ENCODE peak calls at places on chromosomes 11 and 22, in nine cellular contexts. N, C, M, K, T, J, L, F and A are unnamed samples.

GRCh38 chr11:19625438-19625837 is 87.2 kb upstream of the NAV2 start:
- DNase-seq in N (no peak), C (no peak), M (no peak), K (no peak), T (no peak), J (no peak), L (no peak), F (no peak), A (no peak)

GRCh38 chr11:128487978-128488377 is 99.4 kb downstream of the ETS1 start:
- DNase-seq in N (no peak), C (no peak), M (no peak), K (no peak), T (no peak), J (no peak), L (no peak), F (no peak), A (no peak)

GRCh38 chr11:70551323-70552166 is 153.2 kb downstream of the CTTN start:
- DNase-seq in N (no peak), C (no peak), M (no peak), K (peak; percentile 86), T (no peak), J (peak; percentile 24), L (no peak), F (no peak), A (no peak)

GRCh38 chr22:46539169-46539568 is 1.7 kb upstream of the CELSR1 start:
- DNase-seq in N (no peak), C (no peak), M (no peak), K (no peak), T (no peak), J (no peak), L (no peak), F (no peak), A (no peak)

GRCh38 chr11:416051-416756 is 1.4 kb upstream of the SIGIRR start:
- DNase-seq in N (no peak), C (no peak), M (no peak), K (no peak), T (no peak), J (no peak), L (no peak), F (no peak), A (no peak)

GRCh38 chr11:19827399-19828135 is 114.9 kb downstream of the NAV2 start:
- DNase-seq in N (no peak), C (no peak), M (no peak), K (no peak), T (peak; percentile 19), J (no peak), L (no peak), F (no peak), A (no peak)

GRCh38 chr11:121418625-121419114 is 33.4 kb upstream of the SORL1 start:
- DNase-seq in N (no peak), C (peak; percentile 41), M (no peak), K (peak; percentile 4), T (no peak), J (no peak), L (peak; percentile 54), F (no peak), A (no peak)

GRCh38 chr11:122025757-122026156 is 90.3 kb downstream of the BLID start:
- DNase-seq in N (no peak), C (no peak), M (no peak), K (no peak), T (no peak), J (no peak), L (no peak), F (no peak), A (no peak)

GRCh38 chr11:28836285-28837081 is 728.3 kb downstream of the METTL15 start:
- DNase-seq in N (no peak), C (no peak), M (no peak), K (peak; percentile 95), T (peak; percentile 97), J (peak; percentile 99), L (no peak), F (peak; percentile 97), A (peak; percentile 99)

GRCh38 chr22:41676134-41676533 is 12.5 kb downstream of the SNU13 start:
- DNase-seq in N (no peak), C (no peak), M (no peak), K (no peak), T (no peak), J (no peak), L (no peak), F (no peak), A (no peak)

GRCh38 chr11:95680169-95680929 is 109.2 kb downstream of the FAM76B start:
- DNase-seq in N (no peak), C (no peak), M (no peak), K (peak; percentile 81), T (peak; percentile 83), J (peak; percentile 91), L (no peak), F (peak; percentile 61), A (no peak)

GRCh38 chr11:72773291-72773690 is 20.6 kb downstream of the STARD10 start:
- DNase-seq in N (no peak), C (no peak), M (no peak), K (peak; percentile 90), T (peak; percentile 85), J (peak; percentile 86), L (no peak), F (peak; percentile 91), A (no peak)

GRCh38 chr11:11071483-11071882 is 213.6 kb upstream of the ZBED5 start:
- DNase-seq in N (no peak), C (no peak), M (no peak), K (no peak), T (no peak), J (no peak), L (no peak), F (no peak), A (no peak)

GRCh38 chr11:118434553-118435232 is 1.6 kb upstream of the KMT2A start:
- DNase-seq in N (no peak), C (peak; percentile 28), M (peak; percentile 68), K (peak; percentile 70), T (peak; percentile 36), J (no peak), L (peak; percentile 25), F (no peak), A (no peak)

GRCh38 chr11:8826145-8826786 is 84.7 kb upstream of the AKIP1 start:
- DNase-seq in N (no peak), C (no peak), M (no peak), K (peak; percentile 42), T (peak; percentile 75), J (peak; percentile 68), L (no peak), F (peak; percentile 82), A (no peak)

GRCh38 chr11:57568330-57568766 is 876 bp upstream of the UBE2L6 start:
- DNase-seq in N (peak; percentile 46), C (no peak), M (peak; percentile 89), K (no peak), T (peak; percentile 68), J (peak; percentile 68), L (no peak), F (peak; percentile 60), A (no peak)

GRCh38 chr11:67437082-67437821 is at the start of gene PTPRCAP:
- DNase-seq in N (no peak), C (peak; percentile 76), M (no peak), K (no peak), T (no peak), J (no peak), L (peak; percentile 74), F (no peak), A (no peak)

GRCh38 chr22:46918197-46918596 is 155.7 kb downstream of the TBC1D22A start:
- DNase-seq in N (no peak), C (no peak), M (no peak), K (no peak), T (no peak), J (no peak), L (no peak), F (no peak), A (no peak)

GRCh38 chr11:72673284-72673942 is 809 bp downstream of the PDE2A start:
- DNase-seq in N (no peak), C (no peak), M (no peak), K (peak; percentile 58), T (no peak), J (no peak), L (no peak), F (no peak), A (no peak)

GRCh38 chr22:45155050-45155840 is 8.5 kb upstream of the NUP50 start:
- DNase-seq in N (no peak), C (no peak), M (no peak), K (no peak), T (peak; percentile 16), J (peak; percentile 91), L (no peak), F (no peak), A (no peak)

GRCh38 chr11:43969543-43969942 is 27.1 kb downstream of the C11orf96 start:
- DNase-seq in N (no peak), C (no peak), M (no peak), K (no peak), T (peak; percentile 16), J (no peak), L (no peak), F (peak; percentile 32), A (no peak)

GRCh38 chr11:61626580-61627380 is 45.9 kb upstream of the SYT7 start:
- DNase-seq in N (no peak), C (no peak), M (no peak), K (peak; percentile 27), T (no peak), J (no peak), L (no peak), F (peak; percentile 39), A (no peak)

GRCh38 chr22:35785181-35785923 is 67.7 kb downstream of the APOL5 start:
- DNase-seq in N (no peak), C (no peak), M (no peak), K (no peak), T (peak; percentile 30), J (peak; percentile 71), L (no peak), F (no peak), A (no peak)

GRCh38 chr11:85590848-85591483 is 36.2 kb downstream of the DLG2 start:
- DNase-seq in N (peak; percentile 17), C (no peak), M (no peak), K (peak; percentile 61), T (peak; percentile 31), J (peak; percentile 41), L (no peak), F (peak; percentile 2), A (no peak)

GRCh38 chr11:43942651-43943356 is 367 bp downstream of the C11orf96 start:
- DNase-seq in N (no peak), C (no peak), M (peak; percentile 75), K (peak; percentile 76), T (peak; percentile 52), J (no peak), L (no peak), F (peak; percentile 18), A (no peak)

GRCh38 chr11:62401781-62402180 is 17.1 kb upstream of the SCGB1A1 start:
- DNase-seq in N (no peak), C (no peak), M (no peak), K (peak; percentile 57), T (no peak), J (no peak), L (no peak), F (no peak), A (no peak)

GRCh38 chr11:2564008-2564530 is 119.3 kb downstream of the KCNQ1 start:
- DNase-seq in N (no peak), C (no peak), M (no peak), K (no peak), T (no peak), J (no peak), L (no peak), F (no peak), A (no peak)

GRCh38 chr22:38314992-38315800 is 2.0 kb downstream of the CSNK1E start:
- DNase-seq in N (no peak), C (peak; percentile 17), M (peak; percentile 83), K (peak; percentile 60), T (no peak), J (peak; percentile 40), L (no peak), F (no peak), A (no peak)

GRCh38 chr22:44658371-44658953 is 43.5 kb upstream of the PRR5 start:
- DNase-seq in N (peak; percentile 72), C (no peak), M (no peak), K (peak; percentile 79), T (peak; percentile 79), J (peak; percentile 94), L (no peak), F (peak; percentile 39), A (no peak)

GRCh38 chr22:18954333-18954732 is 18.2 kb upstream of the PRODH start:
- DNase-seq in N (peak; percentile 13), C (peak; percentile 35), M (peak; percentile 74), K (peak; percentile 79), T (peak; percentile 33), J (peak; percentile 10), L (peak; percentile 39), F (peak; percentile 24), A (no peak)